ENCODE peak calls at places on chromosomes 7 and 10, in seven cellular contexts. A is GM23248; D is hepatocyte; K is suprapubic skin; R is tibial nerve; X is A549; B is CD8-positive, alpha-beta memory T cell. C is an unnamed sample. For H3K9me3 and H3K4me1, the result is how much of the 10 kb centered on the place peaks cover.

GRCh38 chr7:75725306-75725705 is 13.4 kb downstream of the HIP1 start:
- DNase-seq in A (no peak), D (no peak), K (no peak), R (no peak), X (no peak), B (no peak), C (no peak)

GRCh38 chr10:72044417-72045041 is 43.8 kb downstream of the SPOCK2 start:
- DNase-seq in A (no peak), D (peak), K (peak), R (no peak), X (no peak), B (no peak), C (no peak)

GRCh38 chr10:86402283-86402931 is 35.8 kb upstream of the GRID1 start:
- DNase-seq in A (peak), D (no peak), K (no peak), R (no peak), X (no peak), B (no peak), C (no peak)

GRCh38 chr10:10043083-10043482 is 974.6 kb upstream of the CELF2 start:
- DNase-seq in A (no peak), D (no peak), K (no peak), R (no peak), X (no peak), B (no peak), C (no peak)

GRCh38 chr7:1142051-1142635 is 17.9 kb downstream of the ZFAND2A start:
- DNase-seq in A (peak), D (no peak), K (no peak), R (no peak), X (no peak), B (no peak), C (no peak)

GRCh38 chr7:2209146-2209960 is 23.4 kb downstream of the MAD1L1 start:
- DNase-seq in A (peak), D (peak), K (peak), R (peak), X (peak), B (peak), C (peak)

GRCh38 chr7:96084880-96085551 is 236.9 kb downstream of the SLC25A13 start:
- DNase-seq in A (peak), D (no peak), K (no peak), R (no peak), X (no peak), B (no peak), C (no peak)

GRCh38 chr10:93777092-93777491 is 19.4 kb downstream of the LGI1 start:
- DNase-seq in A (no peak), D (no peak), K (no peak), R (no peak), X (no peak), B (no peak), C (no peak)

GRCh38 chr7:131431289-131431688 is 103.6 kb downstream of the MKLN1 start:
- DNase-seq in A (peak), D (peak), K (no peak), R (peak), X (no peak), B (no peak), C (no peak)

GRCh38 chr7:128431221-128431620 is 21.4 kb upstream of the IMPDH1 start:
- DNase-seq in A (peak), D (no peak), K (no peak), R (peak), X (no peak), B (no peak), C (peak)

GRCh38 chr10:115049957-115050356 is 43.2 kb upstream of the ATRNL1 start:
- DNase-seq in A (no peak), D (no peak), K (no peak), R (no peak), X (no peak), B (no peak), C (no peak)

GRCh38 chr7:5677538-5678294 is 103.7 kb downstream of the RNF216 start:
- DNase-seq in A (peak), D (peak), K (peak), R (peak), X (peak), B (no peak), C (peak)

GRCh38 chr10:68598978-68599753 is 39.0 kb downstream of the TET1 start:
- DNase-seq in A (peak), D (peak), K (peak), R (no peak), X (no peak), B (no peak), C (no peak)

GRCh38 chr7:139731802-139732470 is 45.9 kb downstream of the HIPK2 start:
- DNase-seq in A (peak), D (peak), K (peak), R (peak), X (peak), B (no peak), C (peak)

GRCh38 chr7:17275749-17276671 is 22.4 kb upstream of the AHR start:
- DNase-seq in A (peak), D (peak), K (no peak), R (no peak), X (no peak), B (no peak), C (no peak)

GRCh38 chr10:43082756-43083155 is 5.9 kb downstream of the RET start:
- DNase-seq in A (no peak), D (no peak), K (no peak), R (no peak), X (no peak), B (no peak), C (no peak)

GRCh38 chr7:1695800-1696454 is 25.9 kb downstream of the ELFN1 start:
- DNase-seq in A (no peak), D (no peak), K (no peak), R (no peak), X (no peak), B (no peak), C (no peak)

GRCh38 chr10:17835688-17836087 is 26.5 kb downstream of the MRC1 start:
- DNase-seq in A (peak), D (peak), K (no peak), R (no peak), X (peak), B (no peak), C (no peak)

GRCh38 chr10:118832242-118832651 is 77.5 kb upstream of the CACUL1 start:
- DNase-seq in A (peak), D (no peak), K (no peak), R (peak), X (no peak), B (no peak), C (peak)

GRCh38 chr7:156616269-156617202 is 24.0 kb upstream of the RNF32 start:
- DNase-seq in A (peak), D (peak), K (no peak), R (no peak), X (no peak), B (no peak), C (no peak)

GRCh38 chr10:106338486-106338885 is 826.0 kb downstream of the SORCS1 start:
- DNase-seq in A (peak), D (no peak), K (no peak), R (no peak), X (no peak), B (no peak), C (no peak)

GRCh38 chr10:6204063-6204340 is 1.3 kb downstream of the PFKFB3 start:
- DNase-seq in A (peak), D (no peak), K (no peak), R (no peak), X (no peak), B (peak), C (peak)

GRCh38 chr10:121865554-121865953 is 62.3 kb downstream of the ATE1 start:
- DNase-seq in A (no peak), D (peak), K (no peak), R (no peak), X (no peak), B (no peak), C (no peak)

GRCh38 chr7:42212541-42213090 is 24.4 kb downstream of the GLI3 start:
- DNase-seq in A (no peak), D (no peak), K (no peak), R (no peak), X (no peak), B (no peak), C (no peak)

GRCh38 chr10:22316286-22317120 is at the start of gene COMMD3:
- DNase-seq in A (peak), D (peak), K (peak), R (peak), X (peak), B (peak), C (peak)

GRCh38 chr10:4546500-4546899 is 279.5 kb upstream of the AKR1E2 start:
- DNase-seq in A (peak), D (peak), K (no peak), R (no peak), X (no peak), B (no peak), C (no peak)

GRCh38 chr10:120689766-120690539 is 161.2 kb upstream of the WDR11 start:
- DNase-seq in A (peak), D (no peak), K (no peak), R (no peak), X (no peak), B (no peak), C (no peak)

GRCh38 chr7:117659453-117660086 is 179.7 kb downstream of the CFTR start:
- DNase-seq in A (no peak), D (no peak), K (no peak), R (no peak), X (no peak), B (no peak), C (no peak)

GRCh38 chr10:130233426-130233825 is 97.2 kb downstream of the GLRX3 start:
- DNase-seq in A (no peak), D (no peak), K (no peak), R (no peak), X (no peak), B (no peak), C (no peak)

GRCh38 chr7:73865738-73866445 is 4.9 kb downstream of the TMEM270 start:
- DNase-seq in A (peak), D (peak), K (no peak), R (peak), X (peak), B (no peak), C (no peak)

DNA sequence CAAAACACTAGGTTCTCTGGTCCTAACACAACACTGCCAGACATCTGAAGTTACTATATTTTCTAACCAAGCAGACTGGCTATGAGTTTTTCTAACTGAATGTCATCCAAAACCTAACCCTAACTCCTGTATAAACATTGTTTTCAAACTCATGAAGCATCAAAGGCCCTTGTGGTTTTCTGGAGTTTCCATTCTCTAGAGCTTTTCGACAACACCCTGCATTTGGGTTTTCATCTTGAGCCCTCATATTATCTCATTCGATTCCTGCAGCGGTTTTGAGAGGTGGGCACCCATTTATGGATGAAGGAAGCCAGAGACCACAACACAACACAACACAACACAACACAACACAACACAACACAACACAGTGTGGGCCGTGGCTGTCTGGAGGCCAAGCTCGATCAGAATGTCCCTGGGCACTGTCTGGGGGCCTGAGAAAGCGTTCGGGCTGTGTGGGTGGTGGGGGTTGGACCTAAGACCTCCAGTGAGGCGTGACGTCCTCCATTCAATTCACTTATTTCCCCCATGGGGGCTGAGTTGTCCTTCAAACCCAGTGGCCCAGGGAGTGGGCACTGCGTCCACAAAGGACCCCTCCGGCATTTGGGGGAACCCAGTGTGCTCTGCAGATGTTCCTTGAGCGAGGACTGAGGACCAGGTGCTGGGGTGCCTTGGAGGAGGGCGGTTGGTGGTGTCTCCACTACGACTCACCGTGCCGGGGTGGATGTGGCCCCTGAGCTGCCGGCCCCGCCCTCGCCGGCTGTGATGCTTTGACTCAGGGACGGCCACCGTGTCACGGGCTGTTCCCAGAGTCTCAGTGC is 490.4 kb downstream of the DNAJB6 start:
- DNase-seq in A (no peak), D (no peak), K (no peak), R (no peak), X (no peak), B (no peak), C (no peak)
- H3K9me3 ChIP-seq in A (under half), D (under half), K (under half), R (under half), X (under half), B (under half), C (under half)

DNA sequence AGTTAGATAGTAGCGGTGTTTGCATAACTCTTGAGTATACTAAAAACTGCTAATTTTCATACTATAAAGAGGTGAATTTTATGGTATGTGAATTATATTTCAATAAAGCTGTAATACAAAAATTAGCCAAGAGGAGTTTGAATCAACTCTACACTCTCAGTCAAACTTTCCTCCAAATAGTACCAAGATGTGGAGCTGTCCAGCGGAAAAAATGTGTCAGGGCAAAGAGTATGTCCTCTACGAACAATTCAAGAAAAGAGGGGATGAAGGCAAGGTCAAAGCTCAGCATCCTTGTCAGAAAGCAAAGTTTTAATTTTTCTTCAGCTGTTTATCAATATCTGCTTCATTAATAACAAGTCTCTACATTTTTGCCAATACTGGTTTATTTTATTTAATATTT is 51.8 kb upstream of the CDC14C start:
- DNase-seq in A (peak), D (no peak), K (no peak), R (no peak), X (no peak), B (no peak), C (no peak)
- H3K4me1 ChIP-seq in A (under half), D (under half), K (under half), R (under half), X (under half), B (under half), C (under half)

GRCh38 chr7:138493535-138493934 is 33.5 kb downstream of the TRIM24 start:
- DNase-seq in A (no peak), D (no peak), K (no peak), R (no peak), X (no peak), B (no peak), C (no peak)
- H3K9me3 ChIP-seq in A (under half), D (under half), K (under half), R (under half), X (under half), B (under half), C (under half)

DNA sequence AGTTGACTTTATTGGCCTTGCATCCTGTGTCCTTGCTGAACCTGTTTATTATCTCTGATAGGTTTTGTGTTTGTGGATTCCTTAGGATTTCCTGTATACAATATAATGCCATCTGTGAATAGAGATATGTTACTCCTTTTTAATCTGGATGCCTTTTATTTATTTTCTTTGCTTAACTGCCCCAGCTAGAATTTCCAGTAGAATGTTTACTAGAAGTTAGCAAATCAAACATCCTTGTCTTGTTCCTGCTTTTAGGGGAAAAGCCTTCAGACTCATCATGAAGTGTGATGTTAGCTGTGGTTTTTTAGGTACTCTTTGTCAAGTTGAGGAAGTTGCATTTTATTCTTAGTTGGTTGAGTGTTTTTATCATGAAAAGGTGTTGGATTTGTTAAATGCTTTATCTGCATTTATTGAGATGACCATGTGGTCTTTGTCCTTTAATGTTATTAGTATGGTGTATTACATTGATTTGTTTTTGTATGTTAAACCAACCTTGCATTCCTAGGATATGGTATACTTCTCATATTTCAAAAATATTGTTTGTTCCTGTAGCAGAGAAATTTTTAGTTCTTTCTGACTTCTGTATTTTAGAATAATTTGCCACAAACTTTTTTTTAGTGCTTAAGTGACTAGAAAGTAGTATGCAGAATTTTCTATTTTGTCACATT is 24.3 kb downstream of the PPP2R2D start:
- DNase-seq in A (no peak), D (no peak), K (no peak), R (no peak), X (no peak), B (no peak), C (no peak)
- H3K4me1 ChIP-seq in A (under half), D (under half), K (under half), R (under half), X (under half), B (under half), C (under half)

GRCh38 chr7:63080406-63080805 is 918.2 kb upstream of the ZNF722 start:
- DNase-seq in A (no peak), D (no peak), K (no peak), R (no peak), X (no peak), B (no peak), C (peak)
- H3K9me3 ChIP-seq in A (under half), D (under half), K (under half), R (under half), X (under half), B (under half), C (under half)

C was measured in lung.